ENCODE peak calls at places on chromosomes 11 and 22, in five cellular contexts. F, W, G, P and O are unnamed samples.
A peak's percentile ranks its signal among the peaks of the same experiment; 100 is the strongest.

GRCh38 chr22:48302657-48303359 is 1524.9 kb downstream of the BRD1 start:
- DNase-seq in F (no peak), W (no peak), G (no peak), P (no peak), O (no peak)

GRCh38 chr11:130314184-130314748 is 451 bp downstream of the ZBTB44 start:
- DNase-seq in F (peak; percentile 27), W (peak; percentile 65), G (peak; percentile 88), P (peak; percentile 69), O (peak; percentile 77)

GRCh38 chr11:123519055-123519796 is 89.2 kb downstream of the GRAMD1B start:
- DNase-seq in F (peak; percentile 52), W (no peak), G (no peak), P (no peak), O (no peak)

GRCh38 chr11:223921-224320 is 12.2 kb downstream of the SIRT3 start:
- DNase-seq in F (no peak), W (no peak), G (no peak), P (no peak), O (no peak)

GRCh38 chr11:2929511-2929879 is 275 bp upstream of the PHLDA2 start:
- DNase-seq in F (peak; percentile 77), W (peak; percentile 83), G (peak; percentile 88), P (no peak), O (peak; percentile 90)

GRCh38 chr11:117677729-117678310 is 119.2 kb downstream of the DSCAML1 start:
- DNase-seq in F (no peak), W (no peak), G (no peak), P (no peak), O (no peak)

GRCh38 chr11:112247198-112247597 is 13.5 kb downstream of the PLET1 start:
- DNase-seq in F (peak; percentile 58), W (no peak), G (no peak), P (no peak), O (no peak)

GRCh38 chr11:7600205-7600775 is 73.0 kb downstream of the CYB5R2 start:
- DNase-seq in F (peak; percentile 16), W (peak; percentile 76), G (peak; percentile 73), P (no peak), O (peak; percentile 78)

GRCh38 chr11:10792385-10793068 is 16.2 kb downstream of the EIF4G2 start:
- DNase-seq in F (peak; percentile 51), W (peak; percentile 88), G (peak; percentile 96), P (peak; percentile 72), O (peak; percentile 93)

GRCh38 chr11:14308114-14308896 is 50.7 kb downstream of the RRAS2 start:
- DNase-seq in F (peak; percentile 48), W (no peak), G (no peak), P (peak; percentile 29), O (peak; percentile 72)

GRCh38 chr22:30865656-30866055 is 102.9 kb downstream of the MORC2 start:
- DNase-seq in F (no peak), W (no peak), G (peak; percentile 35), P (no peak), O (no peak)

GRCh38 chr11:64152841-64153691 is 12.8 kb downstream of the MACROD1 start:
- DNase-seq in F (no peak), W (peak; percentile 60), G (peak; percentile 84), P (peak; percentile 63), O (peak; percentile 75)

GRCh38 chr11:44190883-44191230 is 95.4 kb downstream of the EXT2 start:
- DNase-seq in F (no peak), W (no peak), G (no peak), P (no peak), O (peak; percentile 2)

GRCh38 chr11:2462986-2463765 is 18.4 kb downstream of the KCNQ1 start:
- DNase-seq in F (no peak), W (peak; percentile 97), G (peak; percentile 93), P (no peak), O (no peak)

GRCh38 chr11:40187092-40187403 is 1272.4 kb downstream of the LRRC4C start:
- DNase-seq in F (no peak), W (no peak), G (no peak), P (no peak), O (no peak)

GRCh38 chr11:110374921-110375320 is 54.8 kb upstream of the FDX1 start:
- DNase-seq in F (no peak), W (no peak), G (no peak), P (no peak), O (peak; percentile 22)

GRCh38 chr11:33996498-33997454 is 54.8 kb upstream of the CAPRIN1 start:
- DNase-seq in F (peak; percentile 58), W (peak; percentile 75), G (no peak), P (peak; percentile 77), O (peak; percentile 91)

GRCh38 chr11:116782728-116783127 is 5.1 kb downstream of the ZPR1 start:
- DNase-seq in F (peak; percentile 54), W (no peak), G (no peak), P (no peak), O (no peak)

GRCh38 chr11:95456704-95457491 is 225.9 kb upstream of the SESN3 start:
- DNase-seq in F (peak; percentile 74), W (no peak), G (no peak), P (no peak), O (no peak)

GRCh38 chr11:35796542-35796941 is 134.0 kb downstream of the TRIM44 start:
- DNase-seq in F (peak; percentile 34), W (no peak), G (no peak), P (no peak), O (peak; percentile 79)

DNA sequence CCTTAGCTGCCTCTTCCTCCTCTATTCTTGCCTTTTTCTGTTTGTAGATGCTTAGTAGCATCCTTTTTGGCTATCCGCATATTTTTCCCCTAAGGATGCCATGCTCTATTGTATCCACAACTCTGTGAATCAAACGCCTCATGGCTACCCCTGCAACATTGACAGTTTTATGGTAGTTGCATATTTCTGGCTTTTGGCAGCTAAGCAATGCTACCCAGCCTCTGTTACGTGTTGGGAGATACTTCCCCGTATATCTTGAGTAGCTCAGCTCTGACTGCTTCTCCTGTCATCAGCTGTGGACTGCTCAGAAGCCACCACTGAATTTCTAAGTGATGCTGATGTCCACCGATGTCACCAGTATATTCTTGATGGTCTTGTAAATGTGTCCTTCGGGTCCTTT is 15.1 kb upstream of the SLC3A2 start:
- DNase-seq in F (no peak), W (no peak), G (no peak), P (no peak), O (no peak)
- H3K36me3 ChIP-seq in F (no peaks in the 10 kb centered on the region), W (no peaks in the 10 kb centered on the region), G (no peaks in the 10 kb centered on the region), P (no peaks in the 10 kb centered on the region), O (no peaks in the 10 kb centered on the region)

GRCh38 chr22:26483439-26484359 is at the start of the genes HPS4 and SRRD:
- DNase-seq in F (peak; percentile 87), W (peak; percentile 94), G (peak; percentile 96), P (peak; percentile 94), O (peak; percentile 95)
- H3K36me3 ChIP-seq in F (peaks cover 3% of the 10 kb centered on the region), W (no peaks in the 10 kb centered on the region), G (peaks cover 19% of the 10 kb centered on the region), P (peaks cover 11% of the 10 kb centered on the region), O (peaks cover 13% of the 10 kb centered on the region)

GRCh38 chr22:43988116-43988817 is 33.0 kb downstream of the SAMM50 start:
- DNase-seq in F (no peak), W (no peak), G (peak; percentile 1), P (no peak), O (peak; percentile 91)
- H3K36me3 ChIP-seq in F (peaks cover 7% of the 10 kb centered on the region), W (no peaks in the 10 kb centered on the region), G (peaks cover 94% of the 10 kb centered on the region), P (peaks cover 38% of the 10 kb centered on the region), O (peaks cover 92% of the 10 kb centered on the region)

GRCh38 chr11:8698379-8698851 is 15.8 kb downstream of the RPL27A start:
- DNase-seq in F (no peak), W (no peak), G (no peak), P (no peak), O (no peak)

GRCh38 chr11:8699903-8700302 is 17.3 kb downstream of the RPL27A start:
- DNase-seq in F (peak; percentile 80), W (peak; percentile 67), G (no peak), P (no peak), O (peak; percentile 62)

GRCh38 chr11:8698917-8699441 is 16.4 kb downstream of the RPL27A start:
- DNase-seq in F (no peak), W (peak; percentile 47), G (no peak), P (no peak), O (no peak)

GRCh38 chr11:8694137-8694536 is 11.5 kb downstream of the RPL27A start:
- DNase-seq in F (no peak), W (no peak), G (no peak), P (no peak), O (no peak)

GRCh38 chr11:8697056-8697455 is 14.5 kb downstream of the RPL27A start:
- DNase-seq in F (no peak), W (no peak), G (no peak), P (no peak), O (no peak)
- H3K36me3 ChIP-seq in F (peaks cover 34% of the 10 kb centered on the region), W (peaks cover 9% of the 10 kb centered on the region), G (peaks cover 75% of the 10 kb centered on the region), P (no peaks in the 10 kb centered on the region), O (peaks cover 82% of the 10 kb centered on the region)

DNA sequence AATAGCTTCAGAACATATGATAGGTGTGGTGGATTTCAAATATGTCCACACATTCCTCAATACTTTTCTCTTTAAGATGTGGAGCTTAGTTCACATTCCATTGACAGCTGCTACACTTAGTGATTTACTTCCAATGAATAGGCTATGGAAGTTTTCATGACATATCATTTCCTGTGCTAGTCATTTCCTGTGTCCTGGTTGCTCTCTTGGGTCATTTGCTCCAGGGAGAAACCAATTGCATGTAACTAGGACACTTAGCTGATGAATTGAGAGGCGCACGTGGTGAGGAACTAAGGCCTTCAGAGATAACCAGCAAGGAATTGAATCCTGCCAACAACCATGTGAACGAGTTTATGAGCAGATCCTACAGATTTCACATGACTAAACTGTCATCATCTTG is 120.9 kb downstream of the SLC17A6 start:
- DNase-seq in F (peak; percentile 86), W (no peak), G (no peak), P (no peak), O (peak; percentile 50)
- H3K36me3 ChIP-seq in F (no peaks in the 10 kb centered on the region), W (no peaks in the 10 kb centered on the region), G (no peaks in the 10 kb centered on the region), P (no peaks in the 10 kb centered on the region), O (no peaks in the 10 kb centered on the region)

DNA sequence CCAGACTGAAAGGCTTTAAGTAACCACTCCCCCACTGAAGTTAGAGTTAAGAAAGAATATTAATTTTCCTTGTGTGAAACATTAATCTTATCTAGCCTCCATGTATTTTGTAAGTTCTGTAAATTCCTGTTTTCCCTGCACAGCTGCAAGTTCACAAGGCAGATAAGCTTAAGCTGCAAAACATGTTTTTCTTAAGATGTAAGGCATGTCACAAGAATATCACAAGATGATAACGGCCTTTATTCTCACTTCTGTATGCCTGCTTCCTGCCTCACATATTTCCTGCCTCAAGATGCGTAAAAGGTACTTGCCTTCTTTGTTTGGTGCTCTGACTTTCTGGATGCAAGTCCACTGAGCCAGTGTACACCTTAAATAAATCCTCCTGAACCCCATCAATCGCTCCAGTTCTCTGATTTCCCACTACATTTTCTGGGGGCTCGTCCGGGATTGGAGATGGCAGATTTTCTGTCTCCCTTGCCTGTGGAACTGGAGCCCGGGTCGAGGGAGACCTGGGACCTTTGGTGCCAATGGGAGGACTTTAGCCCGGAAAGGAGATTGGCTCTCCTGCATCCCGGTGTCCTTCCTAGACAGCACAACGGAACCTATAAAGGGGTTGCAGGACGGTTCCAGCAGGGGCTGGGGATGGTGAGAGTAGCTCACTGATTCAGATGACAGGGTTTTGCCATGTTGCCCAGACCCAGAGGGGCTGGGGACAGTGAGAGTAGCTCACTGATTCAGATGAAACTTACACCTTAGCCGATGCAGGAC is 30.2 kb downstream of the PPARA start:
- DNase-seq in F (no peak), W (no peak), G (no peak), P (no peak), O (peak; percentile 9)
- H3K36me3 ChIP-seq in F (no peaks in the 10 kb centered on the region), W (no peaks in the 10 kb centered on the region), G (peaks cover 8% of the 10 kb centered on the region), P (no peaks in the 10 kb centered on the region), O (peaks cover 67% of the 10 kb centered on the region)